ENCODE peak calls at places on chromosomes 12 and 14, in eight cellular contexts. One of them, this sample, is unnamed.

GRCh38 chr12:95624544-95624943 is 73.3 kb upstream of the USP44 start:
- DNase-seq in endothelial cell of umbilical vein: peak; percentile 97
- DNase-seq in GM12865: no peak
- DNase-seq in lower leg skin: no peak
- DNase-seq in ovary: no peak
- DNase-seq in PC-3: no peak
- DNase-seq in WERI-Rb-1: no peak
- DNase-seq in pancreas: no peak
- DNase-seq in this sample: no peak

GRCh38 chr12:24839268-24839791 is 109.6 kb downstream of the BCAT1 start:
- DNase-seq in WERI-Rb-1: no peak
- DNase-seq in endothelial cell of umbilical vein: no peak
- DNase-seq in GM12865: peak; percentile 97
- DNase-seq in pancreas: no peak
- DNase-seq in lower leg skin: no peak
- DNase-seq in PC-3: no peak
- DNase-seq in ovary: no peak
- DNase-seq in this sample: no peak

GRCh38 chr12:120132437-120132836 is 15.9 kb upstream of the RAB35 start:
- DNase-seq in PC-3: no peak
- DNase-seq in ovary: no peak
- DNase-seq in endothelial cell of umbilical vein: no peak
- DNase-seq in lower leg skin: no peak
- DNase-seq in GM12865: no peak
- DNase-seq in WERI-Rb-1: no peak
- DNase-seq in pancreas: no peak
- DNase-seq in this sample: no peak

GRCh38 chr12:94203181-94203546 is 54.8 kb downstream of the PLXNC1 start:
- DNase-seq in PC-3: no peak
- DNase-seq in endothelial cell of umbilical vein: no peak
- DNase-seq in ovary: no peak
- DNase-seq in WERI-Rb-1: no peak
- DNase-seq in GM12865: no peak
- DNase-seq in lower leg skin: no peak
- DNase-seq in pancreas: no peak
- DNase-seq in this sample: no peak

GRCh38 chr14:105850853-105851581 is 324.6 kb downstream of the TMEM121 start:
- DNase-seq in lower leg skin: no peak
- DNase-seq in WERI-Rb-1: no peak
- DNase-seq in GM12865: no peak
- DNase-seq in ovary: no peak
- DNase-seq in pancreas: peak; percentile 4
- DNase-seq in endothelial cell of umbilical vein: no peak
- DNase-seq in PC-3: no peak
- DNase-seq in this sample: peak; percentile 45

GRCh38 chr12:121791671-121792496 is 1.6 kb downstream of the RHOF start:
- DNase-seq in PC-3: peak; percentile 96
- DNase-seq in GM12865: peak; percentile 65
- DNase-seq in WERI-Rb-1: no peak
- DNase-seq in ovary: no peak
- DNase-seq in endothelial cell of umbilical vein: no peak
- DNase-seq in lower leg skin: no peak
- DNase-seq in pancreas: no peak
- DNase-seq in this sample: no peak

GRCh38 chr12:68237068-68237467 is 11.5 kb upstream of the IL26 start:
- DNase-seq in GM12865: no peak
- DNase-seq in ovary: no peak
- DNase-seq in pancreas: no peak
- DNase-seq in lower leg skin: no peak
- DNase-seq in PC-3: no peak
- DNase-seq in endothelial cell of umbilical vein: no peak
- DNase-seq in WERI-Rb-1: no peak
- DNase-seq in this sample: no peak

GRCh38 chr12:67355428-67356385 is 86.5 kb downstream of the CAND1 start:
- DNase-seq in WERI-Rb-1: peak; percentile 16
- DNase-seq in pancreas: peak; percentile 20
- DNase-seq in lower leg skin: no peak
- DNase-seq in ovary: peak; percentile 12
- DNase-seq in PC-3: peak; percentile 70
- DNase-seq in GM12865: peak; percentile 68
- DNase-seq in endothelial cell of umbilical vein: peak; percentile 62
- DNase-seq in this sample: no peak

GRCh38 chr12:127162902-127163301 is 1104.1 kb upstream of the TMEM132C start:
- DNase-seq in endothelial cell of umbilical vein: no peak
- DNase-seq in ovary: no peak
- DNase-seq in GM12865: peak; percentile 75
- DNase-seq in lower leg skin: no peak
- DNase-seq in pancreas: no peak
- DNase-seq in WERI-Rb-1: no peak
- DNase-seq in PC-3: peak; percentile 78
- DNase-seq in this sample: no peak

GRCh38 chr14:88554458-88555286 is at the start of gene PTPN21:
- DNase-seq in PC-3: peak; percentile 81
- DNase-seq in ovary: peak; percentile 83
- DNase-seq in lower leg skin: peak; percentile 52
- DNase-seq in endothelial cell of umbilical vein: peak; percentile 69
- DNase-seq in pancreas: peak; percentile 74
- DNase-seq in GM12865: no peak
- DNase-seq in WERI-Rb-1: peak; percentile 61
- DNase-seq in this sample: peak; percentile 88

GRCh38 chr14:69342928-69343525 is 55.1 kb downstream of the ERH start:
- DNase-seq in GM12865: no peak
- DNase-seq in PC-3: no peak
- DNase-seq in WERI-Rb-1: no peak
- DNase-seq in endothelial cell of umbilical vein: no peak
- DNase-seq in pancreas: peak; percentile 75
- DNase-seq in lower leg skin: no peak
- DNase-seq in ovary: no peak
- DNase-seq in this sample: no peak

DNA sequence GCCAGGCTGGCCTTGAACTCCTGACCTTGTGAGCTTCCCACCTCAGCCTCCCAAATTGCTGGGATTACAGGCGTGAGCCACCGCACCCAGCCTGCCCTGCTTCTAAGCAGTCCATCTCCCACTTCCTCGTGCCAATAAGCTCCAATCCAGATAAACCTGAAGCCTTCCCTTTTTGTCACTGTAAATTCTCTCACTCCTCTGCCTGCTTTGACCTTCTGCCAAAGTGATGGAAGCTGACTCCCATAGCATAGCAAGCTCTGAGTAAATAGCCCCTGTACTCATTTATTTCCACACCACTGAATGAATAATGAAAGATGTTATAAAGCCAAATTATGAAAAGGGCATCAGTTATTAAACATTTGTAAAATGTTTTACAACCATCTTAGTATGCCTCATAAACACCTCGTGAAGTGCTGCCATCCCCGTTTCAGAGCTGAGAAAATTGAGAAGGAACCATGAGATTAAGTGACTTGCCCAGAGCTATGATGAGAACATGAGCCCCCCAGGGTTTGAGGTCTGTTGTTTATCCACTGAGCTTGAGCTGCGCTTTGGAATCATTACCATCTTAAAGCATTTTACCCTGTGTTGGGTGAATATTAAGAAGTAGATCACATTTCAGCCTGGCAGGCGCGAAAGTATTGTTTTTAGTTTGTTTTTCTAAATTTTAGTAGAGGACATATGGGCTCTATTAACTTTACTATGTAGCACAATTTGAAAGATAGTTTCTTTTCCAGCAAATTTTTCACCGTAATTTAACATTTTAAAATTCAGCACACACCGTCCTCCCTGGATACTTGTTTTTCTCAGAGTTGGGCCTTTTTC is 30.3 kb downstream of the MANSC1 start:
- DNase-seq in pancreas: no peak
- DNase-seq in ovary: no peak
- DNase-seq in endothelial cell of umbilical vein: no peak
- DNase-seq in PC-3: no peak
- DNase-seq in WERI-Rb-1: no peak
- DNase-seq in lower leg skin: no peak
- DNase-seq in GM12865: no peak
- DNase-seq in this sample: no peak
- H3K4me3 ChIP-seq in pancreas: no peak overlapping the region
- H3K4me3 ChIP-seq in ovary: peak overlapping the region; percentile 11
- H3K4me3 ChIP-seq in endothelial cell of umbilical vein: no peak overlapping the region
- H3K4me3 ChIP-seq in PC-3: no peak overlapping the region
- H3K4me3 ChIP-seq in WERI-Rb-1: no peak overlapping the region
- H3K4me3 ChIP-seq in lower leg skin: no peak overlapping the region
- H3K4me3 ChIP-seq in GM12865: no peak overlapping the region
- H3K4me3 ChIP-seq in this sample: peak overlapping the region; percentile 14

GRCh38 chr12:12874014-12874413 is 17.3 kb upstream of the GPRC5A start:
- DNase-seq in WERI-Rb-1: no peak
- DNase-seq in GM12865: no peak
- DNase-seq in ovary: no peak
- DNase-seq in PC-3: no peak
- DNase-seq in lower leg skin: no peak
- DNase-seq in pancreas: no peak
- DNase-seq in endothelial cell of umbilical vein: no peak
- DNase-seq in this sample: no peak

GRCh38 chr12:12877145-12877544 is 14.2 kb upstream of the GPRC5A start:
- DNase-seq in WERI-Rb-1: no peak
- DNase-seq in pancreas: no peak
- DNase-seq in lower leg skin: no peak
- DNase-seq in endothelial cell of umbilical vein: no peak
- DNase-seq in ovary: no peak
- DNase-seq in PC-3: no peak
- DNase-seq in GM12865: no peak
- DNase-seq in this sample: no peak

GRCh38 chr12:12881495-12881894 is 9.9 kb upstream of the GPRC5A start:
- DNase-seq in WERI-Rb-1: no peak
- DNase-seq in GM12865: no peak
- DNase-seq in pancreas: no peak
- DNase-seq in ovary: no peak
- DNase-seq in endothelial cell of umbilical vein: peak; percentile 59
- DNase-seq in PC-3: peak; percentile 87
- DNase-seq in lower leg skin: no peak
- DNase-seq in this sample: no peak

GRCh38 chr12:12880537-12880936 is 10.8 kb upstream of the GPRC5A start:
- DNase-seq in pancreas: no peak
- DNase-seq in PC-3: no peak
- DNase-seq in ovary: no peak
- DNase-seq in WERI-Rb-1: no peak
- DNase-seq in endothelial cell of umbilical vein: no peak
- DNase-seq in GM12865: no peak
- DNase-seq in lower leg skin: no peak
- DNase-seq in this sample: no peak

DNA sequence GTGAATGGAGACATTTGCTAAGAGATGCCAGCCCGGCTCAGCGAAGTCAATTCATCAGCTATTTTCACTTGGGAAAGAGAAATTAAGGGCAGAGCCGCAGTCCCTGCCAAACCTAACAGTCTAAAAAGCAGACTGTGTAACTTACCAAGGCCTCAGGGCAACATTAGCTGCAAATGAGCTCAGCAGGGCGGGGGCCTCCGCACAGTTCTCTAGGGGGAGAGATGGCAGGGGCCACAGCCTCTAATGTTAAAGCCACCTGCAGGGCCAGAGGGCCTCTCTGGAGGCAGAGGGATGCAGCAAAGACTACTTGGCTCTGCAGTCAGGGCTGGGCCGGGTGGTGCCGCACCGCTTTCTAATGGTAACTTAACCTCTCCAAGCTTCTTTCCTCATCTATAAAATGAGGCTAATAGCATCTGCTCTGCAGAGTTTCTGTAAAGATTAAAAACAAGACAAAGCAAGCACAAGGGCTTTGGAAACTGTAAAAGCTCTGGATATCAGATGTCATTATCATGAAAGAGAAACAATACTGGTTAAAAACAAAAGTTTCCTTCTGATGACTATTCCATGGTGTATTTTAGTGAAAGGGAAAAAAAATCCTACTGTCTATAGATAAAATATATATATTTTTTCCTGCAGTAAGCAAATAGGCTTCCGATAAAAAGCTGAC is 13.4 kb upstream of the GPRC5A start:
- DNase-seq in endothelial cell of umbilical vein: no peak
- DNase-seq in lower leg skin: no peak
- DNase-seq in PC-3: no peak
- DNase-seq in GM12865: no peak
- DNase-seq in pancreas: no peak
- DNase-seq in ovary: no peak
- DNase-seq in WERI-Rb-1: no peak
- DNase-seq in this sample: no peak
- TF ChIP-seq CTCF in endothelial cell of umbilical vein: no peak
- TF ChIP-seq CTCF in lower leg skin: no peak
- TF ChIP-seq CTCF in PC-3: no peak
- TF ChIP-seq CTCF in GM12865: no peak
- TF ChIP-seq CTCF in pancreas: no peak
- TF ChIP-seq CTCF in ovary: no peak
- TF ChIP-seq CTCF in WERI-Rb-1: no peak
- TF ChIP-seq CTCF in this sample: no peak

DNA sequence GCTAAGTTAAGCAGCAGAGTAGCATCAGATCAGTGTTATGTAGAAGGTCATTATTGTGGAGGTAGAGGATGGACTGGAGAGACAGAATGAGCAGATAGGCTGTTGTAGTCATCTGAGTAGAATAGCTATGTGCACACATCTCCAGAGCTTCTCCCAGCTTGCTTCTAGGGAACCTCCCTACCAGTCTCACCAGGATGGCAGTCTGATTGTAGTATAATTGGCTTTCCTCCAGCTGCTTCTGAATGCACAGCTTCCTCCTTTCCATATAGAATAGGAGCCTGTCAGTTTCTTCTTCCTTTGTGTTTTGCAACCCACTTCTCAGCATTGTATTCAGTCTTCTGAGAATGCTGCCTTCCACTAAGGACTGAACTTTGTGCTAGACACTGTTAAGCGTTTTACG is 2.1 kb upstream of the CSAD start:
- DNase-seq in ovary: no peak
- DNase-seq in endothelial cell of umbilical vein: peak; percentile 26
- DNase-seq in pancreas: no peak
- DNase-seq in lower leg skin: no peak
- DNase-seq in GM12865: no peak
- DNase-seq in WERI-Rb-1: no peak
- DNase-seq in PC-3: peak; percentile 23
- DNase-seq in this sample: peak; percentile 40
- H3K4me3 ChIP-seq in ovary: no peak overlapping the region
- H3K4me3 ChIP-seq in endothelial cell of umbilical vein: no peak overlapping the region
- H3K4me3 ChIP-seq in pancreas: no peak overlapping the region
- H3K4me3 ChIP-seq in lower leg skin: no peak overlapping the region
- H3K4me3 ChIP-seq in GM12865: no peak overlapping the region
- H3K4me3 ChIP-seq in WERI-Rb-1: no peak overlapping the region
- H3K4me3 ChIP-seq in PC-3: peak overlapping the region; percentile 94
- H3K4me3 ChIP-seq in this sample: no peak overlapping the region

GRCh38 chr14:27553820-27554219 is 956.0 kb upstream of the NOVA1 start:
- DNase-seq in PC-3: peak; percentile 29
- DNase-seq in lower leg skin: no peak
- DNase-seq in endothelial cell of umbilical vein: peak; percentile 1
- DNase-seq in pancreas: no peak
- DNase-seq in GM12865: no peak
- DNase-seq in WERI-Rb-1: no peak
- DNase-seq in ovary: no peak
- DNase-seq in this sample: no peak
- TF ChIP-seq CTCF in PC-3: peak; percentile 63
- TF ChIP-seq CTCF in lower leg skin: no peak
- TF ChIP-seq CTCF in endothelial cell of umbilical vein: no peak
- TF ChIP-seq CTCF in pancreas: no peak
- TF ChIP-seq CTCF in GM12865: no peak
- TF ChIP-seq CTCF in WERI-Rb-1: no peak
- TF ChIP-seq CTCF in ovary: no peak
- TF ChIP-seq CTCF in this sample: no peak

This sample was measured in ascending aorta.